ENCODE peak calls at places on chromosomes 6 and 20, in four cellular contexts. J, U, N and S are unnamed samples.

GRCh38 chr20:62196286-62196685 is 13.5 kb downstream of the MTG2 start:
- DNase-seq in U (no peak), J (no peak), N (no peak), S (no peak)

GRCh38 chr6:160239929-160240690 is 18.5 kb downstream of the SLC22A2 start:
- DNase-seq in N (no peak), U (no peak), J (no peak), S (no peak)

GRCh38 chr6:137817219-137817618 is 49.8 kb upstream of the TNFAIP3 start:
- DNase-seq in N (no peak), U (no peak), J (no peak), S (no peak)

GRCh38 chr6:94065707-94066337 is 646.5 kb upstream of the EPHA7 start:
- DNase-seq in J (no peak), N (no peak), U (no peak), S (no peak)

GRCh38 chr6:53793318-53793975 is 1.4 kb upstream of the LRRC1 start:
- DNase-seq in J (peak; percentile 67), U (no peak), N (peak; percentile 20), S (no peak)

GRCh38 chr20:310645-311044 is 13.3 kb downstream of the ZCCHC3 start:
- DNase-seq in U (no peak), N (no peak), J (no peak), S (no peak)

GRCh38 chr6:48641544-48641943 is 530.5 kb upstream of the PTCHD4 start:
- DNase-seq in J (no peak), N (no peak), U (no peak), S (peak; percentile 43)

GRCh38 chr6:14040042-14040441 is 77.5 kb upstream of the CD83 start:
- DNase-seq in N (no peak), U (no peak), J (no peak), S (no peak)

GRCh38 chr6:119190176-119190575 is 111.7 kb upstream of the FAM184A start:
- DNase-seq in N (no peak), U (no peak), J (no peak), S (no peak)

GRCh38 chr6:87623248-87623647 is 33.3 kb downstream of the ORC3 start:
- DNase-seq in N (no peak), J (no peak), U (no peak), S (peak; percentile 6)

GRCh38 chr6:153038378-153038777 is 35.9 kb upstream of the MTRF1L start:
- DNase-seq in N (no peak), J (no peak), U (no peak), S (no peak)

GRCh38 chr20:2596673-2597279 is 55.7 kb upstream of the NOP56 start:
- DNase-seq in J (no peak), U (no peak), N (no peak), S (no peak)

GRCh38 chr6:6742535-6742934 is 154.0 kb downstream of the LY86 start:
- DNase-seq in U (no peak), J (no peak), N (no peak), S (no peak)

GRCh38 chr6:129516787-129517186 is 193.2 kb downstream of the ARHGAP18 start:
- DNase-seq in J (no peak), U (no peak), N (no peak), S (no peak)

GRCh38 chr6:131173680-131174079 is 38.4 kb downstream of the AKAP7 start:
- DNase-seq in N (no peak), J (no peak), U (no peak), S (no peak)

GRCh38 chr6:96934087-96934486 is 9.6 kb downstream of the KLHL32 start:
- DNase-seq in N (no peak), J (no peak), U (no peak), S (no peak)

GRCh38 chr6:100366419-100366818 is 98.3 kb downstream of the SIM1 start:
- DNase-seq in N (no peak), U (no peak), J (no peak), S (peak; percentile 79)

GRCh38 chr6:111663692-111664564 is 58.2 kb upstream of the TRAF3IP2 start:
- DNase-seq in U (no peak), N (peak; percentile 66), J (peak; percentile 85), S (no peak)

GRCh38 chr20:58651823-58652605 is 931 bp downstream of the STX16 start:
- DNase-seq in U (peak; percentile 69), J (peak; percentile 71), N (peak; percentile 40), S (no peak)

GRCh38 chr20:19828233-19828632 is 70.2 kb downstream of the RIN2 start:
- DNase-seq in U (no peak), N (no peak), J (no peak), S (no peak)

GRCh38 chr6:168034537-168034936 is 37.1 kb downstream of the KIF25 start:
- DNase-seq in U (no peak), N (no peak), J (no peak), S (no peak)

GRCh38 chr6:126072172-126072571 is 85.8 kb downstream of the TRMT11 start:
- DNase-seq in N (no peak), J (no peak), U (no peak), S (no peak)

GRCh38 chr6:10465633-10466499 is 51.0 kb upstream of the TFAP2A start:
- DNase-seq in N (no peak), J (no peak), U (no peak), S (no peak)

GRCh38 chr6:131948221-131948661 is 2.9 kb downstream of the CCN2 start:
- DNase-seq in N (no peak), U (no peak), J (no peak), S (no peak)

GRCh38 chr6:154661751-154662150 is 71.5 kb upstream of the SCAF8 start:
- DNase-seq in U (no peak), N (no peak), J (no peak), S (no peak)

DNA sequence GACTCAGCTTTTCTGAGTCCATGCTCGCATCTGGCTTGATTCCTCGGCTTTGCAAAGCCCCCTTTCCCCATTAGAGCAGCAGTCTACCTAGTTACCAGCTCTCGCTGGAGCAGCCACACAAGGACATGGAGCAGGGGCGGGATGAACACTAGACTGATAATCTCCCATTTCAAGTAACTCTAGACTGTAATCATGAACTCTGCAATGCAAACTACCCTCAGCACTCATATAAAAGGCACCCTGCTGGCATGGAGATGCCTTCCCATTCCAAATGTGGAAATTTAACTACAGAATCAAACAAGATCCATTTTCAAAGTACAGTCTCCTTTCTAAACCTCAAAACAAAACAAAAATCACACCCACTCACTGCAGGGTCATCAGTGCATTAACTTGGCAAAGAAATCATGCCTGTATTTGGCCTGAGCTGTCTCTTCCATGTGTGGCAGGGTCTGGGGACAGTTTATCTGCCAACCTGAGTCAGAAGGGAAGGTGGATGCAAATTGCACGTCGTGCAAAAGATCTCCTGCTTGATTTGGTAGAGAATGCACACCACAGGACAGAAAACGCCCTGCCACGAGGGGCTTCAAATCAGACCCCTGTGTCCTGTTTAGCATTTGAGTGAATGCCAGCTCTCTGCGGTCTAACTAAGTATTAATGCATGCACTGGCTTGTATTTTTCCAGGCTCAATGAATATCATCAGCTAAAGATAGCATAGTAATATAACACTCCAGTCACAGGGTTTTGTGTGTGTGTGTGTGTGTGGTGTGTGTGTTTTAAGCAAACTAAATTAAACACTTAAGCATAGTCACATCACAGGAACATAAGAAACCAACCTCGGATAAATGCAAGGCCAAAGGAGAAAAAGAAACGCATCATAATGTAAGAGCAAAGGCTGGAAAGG is 85.3 kb downstream of the MYLK4 start:
- DNase-seq in U (no peak), N (no peak), J (no peak), S (peak; percentile 33)
- H3K27ac ChIP-seq in U (no peak overlapping the region), N (peak overlapping the region; percentile 89), J (no peak overlapping the region), S (no peak overlapping the region)

GRCh38 chr6:40996591-40997247 is 42.3 kb downstream of the UNC5CL start:
- DNase-seq in N (no peak), J (no peak), U (no peak), S (no peak)
- H3K27ac ChIP-seq in N (no peak overlapping the region), J (peak overlapping the region; percentile 77), U (no peak overlapping the region), S (no peak overlapping the region)

GRCh38 chr6:15282334-15282733 is 36.5 kb downstream of the JARID2 start:
- DNase-seq in N (no peak), J (no peak), U (no peak), S (no peak)

GRCh38 chr6:15279047-15279661 is 33.3 kb downstream of the JARID2 start:
- DNase-seq in J (no peak), N (no peak), U (no peak), S (no peak)

GRCh38 chr6:15280023-15280422 is 34.2 kb downstream of the JARID2 start:
- DNase-seq in U (no peak), J (no peak), N (no peak), S (no peak)

GRCh38 chr6:15283986-15284361 is 38.1 kb downstream of the JARID2 start:
- DNase-seq in U (no peak), J (no peak), N (no peak), S (no peak)

DNA sequence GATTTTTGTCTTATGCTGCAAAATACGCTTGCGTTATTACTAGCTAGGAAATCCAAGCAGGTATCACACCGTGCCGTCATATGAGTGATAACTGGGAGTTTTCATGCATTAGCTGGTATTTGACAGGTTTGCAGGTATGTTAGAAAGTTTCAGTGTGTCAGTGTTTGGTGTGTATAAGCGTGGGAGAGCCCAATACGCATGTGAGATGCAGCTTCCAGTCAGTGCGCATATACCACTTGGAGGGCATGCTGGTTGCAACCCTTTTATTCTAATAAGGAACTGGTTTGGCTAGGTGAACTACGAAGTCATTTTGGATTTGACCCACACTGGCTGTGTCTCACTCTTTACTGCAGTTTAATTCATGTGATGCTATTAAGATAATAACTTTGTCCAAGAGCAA is 35.1 kb downstream of the JARID2 start:
- DNase-seq in J (no peak), N (no peak), U (no peak), S (no peak)
- H3K27ac ChIP-seq in J (no peak overlapping the region), N (no peak overlapping the region), U (no peak overlapping the region), S (no peak overlapping the region)

DNA sequence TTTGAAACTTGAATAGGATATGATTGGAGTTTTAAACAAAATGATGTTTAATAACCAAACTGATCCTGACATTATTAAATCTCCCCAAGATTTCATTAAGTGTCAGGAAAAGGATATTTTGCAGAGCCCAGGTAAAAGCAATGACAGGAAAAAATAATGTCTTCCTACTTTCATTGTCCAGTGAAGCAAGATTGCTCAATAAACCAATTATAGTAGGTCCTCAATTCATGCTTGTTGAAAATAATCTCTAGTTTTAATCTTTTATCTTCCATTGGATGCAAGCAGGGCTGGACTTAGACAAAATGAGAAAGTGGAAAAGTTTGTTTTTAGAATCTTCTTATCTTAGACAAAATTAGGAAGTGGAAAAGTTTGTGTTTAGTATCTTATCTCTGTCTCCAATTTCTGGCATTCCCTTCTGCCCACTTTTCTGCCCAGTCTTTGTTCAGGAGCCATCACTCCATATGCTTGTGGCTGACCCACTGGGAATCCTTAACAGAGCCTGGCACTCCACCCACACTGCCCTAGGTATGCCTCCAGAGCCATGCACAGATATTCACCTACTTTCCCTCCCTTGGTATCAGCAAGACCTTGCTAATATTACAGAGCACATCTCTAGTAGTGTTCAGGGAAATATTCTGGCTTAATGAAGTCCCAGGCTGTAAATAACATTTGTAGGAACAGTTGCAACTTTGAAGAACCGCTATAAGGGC is 57.0 kb upstream of the CARMIL1 start:
- DNase-seq in J (no peak), U (no peak), N (no peak), S (no peak)
- H3K27ac ChIP-seq in J (no peak overlapping the region), U (no peak overlapping the region), N (no peak overlapping the region), S (no peak overlapping the region)

DNA sequence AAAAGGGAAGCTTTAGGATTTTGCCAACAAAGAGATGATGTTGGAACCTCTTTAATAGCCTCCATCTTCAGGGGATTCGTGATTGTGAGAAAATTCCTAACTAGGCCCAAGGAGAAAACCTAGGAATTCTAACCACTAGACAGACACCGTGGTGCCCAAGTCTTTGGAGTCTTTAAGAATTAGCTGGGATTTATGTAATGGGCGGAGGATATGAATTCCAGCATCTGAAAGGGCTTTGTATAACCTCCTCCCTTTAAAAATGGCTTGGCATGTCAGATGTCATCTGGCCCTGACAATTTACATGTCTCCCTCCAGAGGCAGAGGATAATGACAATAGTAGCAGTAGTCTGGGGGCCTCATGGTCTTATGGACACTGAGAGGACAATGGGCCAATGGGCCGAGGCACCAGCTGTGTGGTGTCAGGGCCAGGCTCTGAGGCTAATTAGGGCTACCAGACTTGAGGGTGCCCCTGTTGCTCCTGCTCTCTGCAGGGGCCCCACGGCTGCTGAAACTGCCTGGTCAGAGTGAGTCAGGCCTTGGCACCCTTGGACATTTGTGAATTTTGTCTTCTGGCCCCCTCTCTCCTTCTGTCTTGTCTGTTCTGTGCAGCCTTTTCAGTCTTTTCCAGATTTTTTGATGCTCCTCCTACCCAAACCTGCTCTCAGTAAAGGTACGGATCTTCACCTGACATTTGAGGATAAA is 113.9 kb downstream of the EDN1 start:
- DNase-seq in J (no peak), U (no peak), N (no peak), S (no peak)
- H3K27ac ChIP-seq in J (no peak overlapping the region), U (no peak overlapping the region), N (no peak overlapping the region), S (peak overlapping the region; percentile 40)